ENCODE peak calls at places on chromosome 1, in six cellular contexts. One of them, this sample, is unnamed.

GRCh38 chr1:94514095-94514727 is 27.3 kb downstream of the F3 start:
- DNase-seq in GM12865: peak
- DNase-seq in hypothalamus: no peak
- DNase-seq in stromal cell of bone marrow: peak
- DNase-seq in naive thymus-derived CD4-positive, alpha-beta T cell: no peak
- DNase-seq in T-helper 9 cell: no peak
- DNase-seq in this sample: no peak

GRCh38 chr1:17102232-17102631 is 17.0 kb downstream of the PADI2 start:
- DNase-seq in hypothalamus: no peak
- DNase-seq in stromal cell of bone marrow: no peak
- DNase-seq in T-helper 9 cell: no peak
- DNase-seq in naive thymus-derived CD4-positive, alpha-beta T cell: no peak
- DNase-seq in GM12865: no peak
- DNase-seq in this sample: no peak

GRCh38 chr1:214660900-214661299 is 57.9 kb downstream of the CENPF start:
- DNase-seq in hypothalamus: peak
- DNase-seq in naive thymus-derived CD4-positive, alpha-beta T cell: peak
- DNase-seq in GM12865: no peak
- DNase-seq in T-helper 9 cell: no peak
- DNase-seq in stromal cell of bone marrow: peak
- DNase-seq in this sample: peak

GRCh38 chr1:156496211-156496761 is 4.3 kb downstream of the MEF2D start:
- DNase-seq in naive thymus-derived CD4-positive, alpha-beta T cell: no peak
- DNase-seq in GM12865: peak
- DNase-seq in T-helper 9 cell: no peak
- DNase-seq in stromal cell of bone marrow: no peak
- DNase-seq in hypothalamus: peak
- DNase-seq in this sample: no peak

GRCh38 chr1:59045137-59045536 is 251.8 kb upstream of the FGGY start:
- DNase-seq in T-helper 9 cell: no peak
- DNase-seq in GM12865: peak
- DNase-seq in naive thymus-derived CD4-positive, alpha-beta T cell: no peak
- DNase-seq in stromal cell of bone marrow: no peak
- DNase-seq in hypothalamus: no peak
- DNase-seq in this sample: no peak

GRCh38 chr1:53409695-53410094 is 49.5 kb upstream of the DMRTB1 start:
- DNase-seq in naive thymus-derived CD4-positive, alpha-beta T cell: no peak
- DNase-seq in hypothalamus: no peak
- DNase-seq in T-helper 9 cell: no peak
- DNase-seq in stromal cell of bone marrow: no peak
- DNase-seq in GM12865: peak
- DNase-seq in this sample: no peak

GRCh38 chr1:67191668-67192520 is 25.6 kb downstream of the IL23R start:
- DNase-seq in GM12865: no peak
- DNase-seq in T-helper 9 cell: no peak
- DNase-seq in naive thymus-derived CD4-positive, alpha-beta T cell: no peak
- DNase-seq in stromal cell of bone marrow: no peak
- DNase-seq in hypothalamus: no peak
- DNase-seq in this sample: no peak

GRCh38 chr1:192489748-192490147 is 85.8 kb upstream of the RGS1 start:
- DNase-seq in naive thymus-derived CD4-positive, alpha-beta T cell: no peak
- DNase-seq in stromal cell of bone marrow: peak
- DNase-seq in T-helper 9 cell: no peak
- DNase-seq in GM12865: peak
- DNase-seq in hypothalamus: no peak
- DNase-seq in this sample: peak